ENCODE peak calls at places on chromosomes 16 and 17, in four cellular contexts. O is trophoblast cell, M is H1, W is mesendoderm. N is an unnamed sample. For H3K79me2, the result is how much of the 10 kb centered on the place peaks cover.

GRCh38 chr17:48636177-48637018 is 10.2 kb upstream of the HOXB9 start:
- DNase-seq in O (peak), M (peak), W (peak), N (peak)

GRCh38 chr17:15957206-15957605 is 12.3 kb downstream of the ADORA2B start:
- DNase-seq in O (peak), M (no peak), W (no peak), N (no peak)

GRCh38 chr17:73323622-73324455 is 12.0 kb upstream of the CDC42EP4 start:
- DNase-seq in O (no peak), M (no peak), W (peak), N (no peak)

GRCh38 chr17:1029196-1029911 is 32.4 kb downstream of the TIMM22 start:
- DNase-seq in O (no peak), M (no peak), W (no peak), N (no peak)

GRCh38 chr17:74529243-74529642 is 2.0 kb downstream of the CD300LB start:
- DNase-seq in O (no peak), M (no peak), W (no peak), N (peak)

GRCh38 chr17:6084226-6085161 is 14.3 kb downstream of the WSCD1 start:
- DNase-seq in O (no peak), M (no peak), W (no peak), N (no peak)

GRCh38 chr17:77319211-77320031 is 178.7 kb downstream of the SEC14L1 start:
- DNase-seq in O (peak), M (no peak), W (peak), N (peak)

GRCh38 chr17:7083592-7083991 is 3.5 kb upstream of the CLEC10A start:
- DNase-seq in O (no peak), M (no peak), W (no peak), N (no peak)

GRCh38 chr16:85279402-85279801 is 167.1 kb upstream of the CIBAR2 start:
- DNase-seq in O (no peak), M (no peak), W (no peak), N (no peak)

GRCh38 chr17:74979408-74980146 is 7.0 kb upstream of the HID1 start:
- DNase-seq in O (no peak), M (no peak), W (no peak), N (no peak)

GRCh38 chr16:12235110-12235509 is 258.6 kb downstream of the SNX29 start:
- DNase-seq in O (no peak), M (no peak), W (no peak), N (no peak)

GRCh38 chr17:48611213-48611612 is 396 bp upstream of the HOXB7 start:
- DNase-seq in O (peak), M (no peak), W (no peak), N (no peak)

GRCh38 chr16:86044881-86045600 is 146.1 kb downstream of the IRF8 start:
- DNase-seq in O (no peak), M (no peak), W (no peak), N (no peak)

GRCh38 chr16:18943414-18943813 is 17.2 kb upstream of the SMG1 start:
- DNase-seq in O (no peak), M (no peak), W (no peak), N (no peak)

GRCh38 chr17:36509272-36509985 is 22.9 kb downstream of the ZNHIT3 start:
- DNase-seq in O (peak), M (no peak), W (no peak), N (no peak)

GRCh38 chr17:77038860-77039555 is 101.8 kb upstream of the SEC14L1 start:
- DNase-seq in O (no peak), M (no peak), W (no peak), N (no peak)

GRCh38 chr16:28293589-28293935 is 1.2 kb downstream of the SBK1 start:
- DNase-seq in O (no peak), M (no peak), W (no peak), N (no peak)

GRCh38 chr16:17439580-17439979 is 31.2 kb downstream of the XYLT1 start:
- DNase-seq in O (no peak), M (no peak), W (no peak), N (no peak)

GRCh38 chr17:83007504-83008475 is 71.6 kb upstream of the METRNL start:
- DNase-seq in O (no peak), M (peak), W (no peak), N (no peak)

GRCh38 chr16:78310990-78311561 is 211.6 kb downstream of the WWOX start:
- DNase-seq in O (no peak), M (no peak), W (peak), N (peak)

GRCh38 chr17:1649844-1650409 is at the start of gene RILP:
- DNase-seq in O (peak), M (peak), W (peak), N (peak)

GRCh38 chr16:22291860-22292692 is 5.1 kb upstream of the POLR3E start:
- DNase-seq in O (no peak), M (no peak), W (peak), N (no peak)

GRCh38 chr17:82849076-82849945 is 9.5 kb upstream of the ZNF750 start:
- DNase-seq in O (no peak), M (no peak), W (no peak), N (no peak)

GRCh38 chr17:69638516-69638915 is 224.0 kb downstream of the MAP2K6 start:
- DNase-seq in O (no peak), M (no peak), W (no peak), N (no peak)

GRCh38 chr17:39209317-39210092 is 9.4 kb downstream of the RPL19 start:
- DNase-seq in O (peak), M (peak), W (peak), N (peak)

GRCh38 chr16:20409398-20410152 is at the start of gene ACSM5:
- DNase-seq in O (no peak), M (no peak), W (peak), N (no peak)

GRCh38 chr16:62870554-62870953 is 834.3 kb upstream of the CDH8 start:
- DNase-seq in O (no peak), M (no peak), W (peak), N (no peak)

GRCh38 chr16:49620868-49621239 is 235.1 kb downstream of the ZNF423 start:
- DNase-seq in O (no peak), M (no peak), W (no peak), N (peak)

GRCh38 chr17:2703181-2703580 is 8.4 kb downstream of the CLUH start:
- DNase-seq in O (no peak), M (no peak), W (no peak), N (no peak)

GRCh38 chr16:5381481-5381880 is 283.9 kb upstream of the EEF2KMT start:
- DNase-seq in O (no peak), M (no peak), W (no peak), N (no peak)

GRCh38 chr16:84614914-84615813 is 2.7 kb downstream of the COTL1 start:
- DNase-seq in O (no peak), M (no peak), W (no peak), N (no peak)

GRCh38 chr16:75007443-75007842 is 8.6 kb downstream of the ZNRF1 start:
- DNase-seq in O (no peak), M (no peak), W (no peak), N (no peak)

GRCh38 chr16:75014318-75014717 is 15.5 kb downstream of the ZNRF1 start:
- DNase-seq in O (no peak), M (no peak), W (no peak), N (no peak)

GRCh38 chr16:75010427-75010826 is 11.6 kb downstream of the ZNRF1 start:
- DNase-seq in O (no peak), M (no peak), W (no peak), N (no peak)

GRCh38 chr16:75011634-75012307 is 12.9 kb downstream of the ZNRF1 start:
- DNase-seq in O (peak), M (no peak), W (no peak), N (no peak)

DNA sequence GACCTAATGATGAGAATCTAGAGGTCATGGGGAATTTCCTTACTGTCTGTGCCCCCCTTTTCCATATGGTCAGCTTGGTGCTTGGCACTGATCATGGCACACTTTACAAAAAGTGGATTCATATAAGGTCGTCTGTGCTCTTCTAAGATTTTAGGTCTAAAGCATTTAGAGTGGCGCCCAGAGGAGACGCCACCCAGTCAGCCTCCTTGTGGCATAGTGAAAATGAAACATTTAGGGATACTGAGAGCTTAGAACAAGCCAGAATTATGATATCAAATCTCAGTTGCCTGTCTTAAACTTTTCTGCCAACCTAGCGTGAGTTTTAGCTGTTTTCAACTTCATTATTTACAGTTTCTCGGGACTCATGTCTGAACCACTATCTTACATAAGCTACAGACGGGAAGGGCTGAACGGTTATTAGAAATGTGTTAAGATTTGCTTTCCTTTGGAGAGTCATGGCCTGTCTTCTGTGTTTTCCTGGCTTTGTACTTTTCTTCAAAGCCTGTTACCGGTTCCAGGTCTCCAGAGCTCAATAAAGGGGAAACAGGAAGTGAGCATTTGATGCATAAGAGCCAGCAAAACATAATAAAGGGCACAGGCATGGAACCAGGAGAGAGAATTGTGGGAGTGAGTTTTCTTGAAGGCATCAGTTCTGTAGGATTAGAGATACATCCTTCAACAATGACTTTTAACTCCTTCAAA is 13.7 kb downstream of the ZNRF1 start:
- DNase-seq in O (no peak), M (no peak), W (no peak), N (no peak)
- H3K79me2 ChIP-seq in O (under half), M (half or more), W (under half), N (under half)

DNA sequence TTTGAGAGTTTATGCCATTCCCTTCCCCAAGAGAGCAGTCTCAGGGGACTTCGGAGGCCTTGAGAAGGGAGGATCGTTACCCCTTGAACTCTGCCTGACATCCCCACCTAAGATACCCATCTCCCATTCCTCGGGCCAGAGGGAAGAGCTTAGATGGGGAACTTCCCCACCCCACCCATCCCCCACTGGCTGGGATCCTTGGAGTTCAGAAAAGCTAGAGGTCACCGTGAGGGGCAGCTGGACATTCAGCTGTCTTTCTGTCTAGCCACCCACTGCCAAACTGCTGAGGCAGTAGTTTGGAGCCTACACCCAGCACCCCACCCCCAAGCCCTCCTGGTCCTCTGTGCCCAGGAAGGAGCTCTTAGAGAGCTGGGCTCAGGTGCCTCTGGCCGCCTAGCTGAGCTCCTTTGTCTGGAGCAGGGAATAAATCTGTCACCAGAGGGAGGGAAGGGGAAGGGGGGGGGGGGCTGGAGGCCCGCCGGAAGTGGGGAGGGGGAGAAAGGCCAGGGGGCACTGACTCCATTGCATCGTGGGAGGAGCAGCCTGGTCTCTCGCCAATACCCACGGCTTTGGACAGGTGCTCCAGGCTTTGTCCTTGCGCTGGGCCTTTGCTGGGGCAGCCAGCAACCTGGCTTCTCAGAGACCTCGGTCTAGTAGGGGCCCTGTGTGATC is 1.0 kb downstream of the HSD11B2 start:
- DNase-seq in O (no peak), M (no peak), W (peak), N (peak)
- H2AK5ac ChIP-seq in O (no peak), M (no peak), W (no peak), N (no peak)

GRCh38 chr17:42359133-42359532 is 29.1 kb downstream of the STAT3 start:
- DNase-seq in O (no peak), M (no peak), W (peak), N (no peak)

GRCh38 chr17:42362245-42362961 is 25.8 kb downstream of the STAT3 start:
- DNase-seq in O (peak), M (no peak), W (no peak), N (no peak)

GRCh38 chr17:42363231-42363630 is 25.0 kb downstream of the STAT3 start:
- DNase-seq in O (no peak), M (no peak), W (no peak), N (no peak)

GRCh38 chr17:42363767-42364585 is 24.3 kb downstream of the STAT3 start:
- DNase-seq in O (peak), M (no peak), W (no peak), N (no peak)

GRCh38 chr17:42361781-42362186 is 26.5 kb downstream of the STAT3 start:
- DNase-seq in O (peak), M (no peak), W (peak), N (no peak)
- H3K79me2 ChIP-seq in O (under half), M (half or more), W (under half), N (under half)

DNA sequence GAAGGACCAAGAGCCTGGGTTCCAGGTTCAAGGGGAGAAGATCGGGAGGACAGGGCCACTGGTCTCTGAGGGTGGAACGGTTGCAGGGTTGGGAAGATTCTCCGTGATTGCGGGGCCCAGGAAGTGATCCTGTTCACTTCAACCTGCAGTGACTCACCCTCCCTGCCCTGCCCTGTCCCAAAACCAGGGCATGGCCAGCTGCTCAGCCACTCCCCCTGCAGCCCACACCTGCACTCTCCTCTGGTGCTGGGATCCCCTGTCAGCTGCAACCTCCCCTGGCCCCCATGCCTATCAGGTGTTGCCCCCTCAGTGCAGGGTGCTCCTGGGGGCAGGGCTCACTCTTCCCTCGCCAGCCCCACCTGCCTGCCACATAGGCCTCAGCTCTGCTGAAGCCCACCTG is 1.1 kb downstream of the RUNDC3A start:
- DNase-seq in O (no peak), M (no peak), W (peak), N (peak)
- H2AK5ac ChIP-seq in O (no peak), M (no peak), W (no peak), N (no peak)

N was measured in H9.